ENCODE peak calls at places on chromosomes 16 and 17, in ten cellular contexts. X, U, L, D, R, Z, W, O, I and J are unnamed samples.

GRCh38 chr17:52537368-52537767 is 378.9 kb upstream of the CA10 start:
- DNase-seq in U (no peak), Z (no peak), L (no peak), I (no peak), O (no peak), X (no peak), D (no peak), W (no peak), R (no peak), J (no peak)

GRCh38 chr16:89883346-89884040 is 10.1 kb downstream of the TCF25 start:
- DNase-seq in U (no peak), X (no peak), D (no peak), Z (no peak), I (no peak), W (no peak), L (no peak), R (no peak), O (no peak), J (no peak)

GRCh38 chr17:29826045-29826692 is 103.9 kb downstream of the SSH2 start:
- DNase-seq in O (no peak), R (no peak), Z (no peak), X (no peak), U (no peak), D (no peak), L (no peak), I (no peak), W (no peak), J (no peak)

GRCh38 chr17:16945513-16946201 is 26.3 kb downstream of the TNFRSF13B start:
- DNase-seq in R (no peak), U (no peak), O (no peak), I (no peak), W (no peak), Z (peak), X (peak), D (no peak), L (peak), J (no peak)

GRCh38 chr17:59331929-59332889 is 754 bp downstream of the YPEL2 start:
- DNase-seq in W (peak), I (no peak), U (no peak), Z (peak), R (no peak), O (no peak), D (peak), L (peak), X (peak), J (no peak)

GRCh38 chr16:13150181-13150885 is 248.9 kb downstream of the SHISA9 start:
- DNase-seq in U (no peak), I (no peak), W (no peak), Z (no peak), D (no peak), R (no peak), O (peak), L (no peak), X (no peak), J (no peak)

GRCh38 chr17:19578545-19578944 is 44.9 kb downstream of the SLC47A1 start:
- DNase-seq in I (no peak), R (no peak), U (peak), L (no peak), X (no peak), W (no peak), Z (no peak), D (no peak), O (peak), J (peak)

GRCh38 chr16:13110124-13110796 is 208.9 kb downstream of the SHISA9 start:
- DNase-seq in W (no peak), L (peak), O (peak), X (peak), R (no peak), U (peak), I (peak), Z (peak), D (no peak), J (peak)

GRCh38 chr16:56783332-56783731 is 53.4 kb downstream of the NUP93 start:
- DNase-seq in O (no peak), D (no peak), L (no peak), X (no peak), R (no peak), U (no peak), I (no peak), Z (no peak), W (no peak), J (no peak)

GRCh38 chr16:19294156-19294649 is 8.7 kb downstream of the CLEC19A start:
- DNase-seq in Z (no peak), X (peak), U (no peak), L (peak), W (peak), I (no peak), O (no peak), R (no peak), D (peak), J (no peak)

GRCh38 chr16:72905581-72905980 is 142.3 kb downstream of the ZFHX3 start:
- DNase-seq in D (no peak), W (no peak), R (peak), Z (no peak), U (peak), I (peak), O (peak), X (no peak), L (no peak), J (no peak)

GRCh38 chr17:13864551-13864950 is 204.8 kb upstream of the COX10 start:
- DNase-seq in I (no peak), O (no peak), D (no peak), X (no peak), Z (no peak), W (no peak), R (peak), U (peak), L (no peak), J (no peak)

GRCh38 chr16:63553980-63554379 is 1517.7 kb upstream of the CDH8 start:
- DNase-seq in W (no peak), D (no peak), L (no peak), O (no peak), Z (no peak), R (no peak), X (no peak), U (no peak), I (no peak), J (no peak)

GRCh38 chr16:81918927-81919326 is 92.3 kb downstream of the SDR42E1 start:
- DNase-seq in R (no peak), D (no peak), L (no peak), X (no peak), U (no peak), W (no peak), Z (no peak), I (no peak), O (no peak), J (no peak)

GRCh38 chr16:87056083-87056482 is 261.1 kb downstream of the C16orf95 start:
- DNase-seq in O (peak), X (peak), W (no peak), R (peak), U (peak), Z (no peak), I (no peak), L (peak), D (no peak), J (no peak)

GRCh38 chr17:49191407-49191916 is 18.9 kb downstream of the GNGT2 start:
- DNase-seq in Z (no peak), X (no peak), O (no peak), I (no peak), D (no peak), U (no peak), W (no peak), R (no peak), L (no peak), J (no peak)

GRCh38 chr16:78524066-78524595 is 424.7 kb downstream of the WWOX start:
- DNase-seq in W (no peak), D (no peak), R (no peak), O (peak), U (no peak), I (no peak), X (no peak), Z (no peak), L (no peak), J (no peak)

GRCh38 chr17:51346218-51346982 is 86.1 kb downstream of the UTP18 start:
- DNase-seq in I (no peak), Z (no peak), W (no peak), D (no peak), X (no peak), L (peak), U (no peak), R (no peak), O (no peak), J (no peak)

GRCh38 chr17:58648236-58648635 is 43.6 kb downstream of the TEX14 start:
- DNase-seq in D (no peak), X (no peak), L (no peak), Z (no peak), U (no peak), O (peak), W (no peak), I (no peak), R (no peak), J (no peak)

GRCh38 chr17:4436846-4437245 is 3.1 kb downstream of the SPNS3 start:
- DNase-seq in R (no peak), D (no peak), O (no peak), Z (no peak), U (no peak), X (no peak), L (no peak), I (no peak), W (no peak), J (no peak)

GRCh38 chr17:34654276-34654675 is 74.9 kb downstream of the TMEM132E start:
- DNase-seq in W (no peak), D (no peak), O (no peak), X (no peak), Z (no peak), I (no peak), L (no peak), R (no peak), U (no peak), J (no peak)

DNA sequence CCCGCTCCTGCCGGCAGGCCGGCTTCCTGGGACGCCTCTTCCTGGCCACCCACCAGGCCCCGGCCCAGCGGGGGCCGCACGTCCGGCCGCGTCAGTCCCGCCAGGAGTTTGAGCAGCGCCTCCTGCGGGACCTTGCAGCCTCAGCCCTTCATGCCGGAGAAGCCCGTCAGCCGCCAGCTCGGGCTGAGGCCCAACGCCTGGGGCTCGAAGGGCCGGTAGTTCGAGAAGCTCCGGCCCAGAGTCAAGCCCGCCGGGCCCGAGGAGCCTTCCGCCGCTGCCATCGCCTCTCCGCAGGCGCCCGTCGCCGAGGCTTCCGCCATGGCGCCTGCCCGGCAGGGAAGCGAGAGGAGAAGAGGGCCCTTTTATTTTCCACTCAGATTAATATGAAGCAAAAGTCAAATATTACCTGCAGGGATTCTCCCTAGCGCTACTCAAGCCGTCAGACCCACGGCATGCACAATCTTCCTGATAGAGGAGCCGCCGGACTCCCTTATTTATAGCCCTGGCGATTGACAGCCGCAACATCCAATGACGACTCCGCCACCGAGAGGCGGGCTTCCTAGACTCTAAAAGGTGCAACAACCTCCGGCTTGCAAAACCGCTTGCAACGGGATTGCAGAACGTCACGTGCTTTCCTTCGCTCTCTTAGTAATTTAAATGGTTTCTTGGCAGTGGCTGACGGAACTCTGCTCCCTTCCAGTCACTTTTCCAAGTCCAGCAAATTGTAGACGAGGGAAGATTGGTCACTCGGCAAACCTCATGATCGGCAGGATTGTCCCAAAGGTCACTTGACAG is at the start of gene SEPHS2:
- DNase-seq in X (peak), W (peak), Z (peak), I (peak), O (peak), R (peak), L (peak), U (peak), D (peak), J (peak)
- TF ChIP-seq CTCF in X (peak), W (peak), Z (no peak), I (peak), O (peak), R (peak), L (no peak), U (peak), D (peak), J (peak)

DNA sequence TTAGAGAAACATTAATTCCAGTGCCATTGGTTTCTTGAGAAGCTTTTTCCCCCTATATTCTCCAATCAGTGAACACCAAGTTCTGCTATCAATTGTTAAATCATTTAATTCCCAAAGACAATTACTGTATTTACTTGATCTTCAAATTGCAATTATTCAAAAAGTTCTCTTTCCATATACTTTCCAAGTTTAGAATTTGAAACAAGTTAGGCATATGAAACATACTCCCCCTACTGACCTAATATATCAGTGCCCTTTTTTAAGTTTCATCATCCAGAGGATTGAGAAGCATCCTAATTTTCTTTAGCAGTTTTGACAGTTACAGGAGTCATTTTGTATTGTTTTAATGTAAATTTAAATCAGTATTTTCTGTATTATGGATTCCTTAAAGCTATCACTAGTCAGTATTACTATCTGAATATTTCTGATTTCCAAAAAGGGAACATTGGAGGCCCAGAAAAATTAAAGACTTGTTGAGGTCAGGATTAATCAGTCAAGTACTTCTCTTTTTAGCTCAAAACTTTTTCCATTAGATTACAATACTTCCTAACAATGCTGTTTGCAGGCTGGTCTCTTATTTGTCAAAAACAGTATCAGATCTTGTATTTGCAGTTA is 16.3 kb downstream of the MEIOC start:
- DNase-seq in W (no peak), O (peak), L (no peak), I (no peak), X (no peak), R (peak), Z (no peak), U (peak), D (no peak), J (no peak)
- TF ChIP-seq CTCF in W (peak), O (peak), L (no peak), I (peak), X (no peak), R (peak), Z (peak), U (peak), D (peak), J (peak)

GRCh38 chr16:88634994-88635670 is 3.2 kb upstream of the IL17C start:
- DNase-seq in O (no peak), D (no peak), I (no peak), R (peak), U (peak), X (no peak), L (peak), W (no peak), Z (no peak), J (no peak)

GRCh38 chr16:88638323-88639230 is at the start of gene IL17C:
- DNase-seq in U (no peak), I (no peak), L (no peak), R (no peak), W (no peak), Z (peak), D (no peak), O (peak), X (no peak), J (no peak)

GRCh38 chr16:88637797-88638196 is 575 bp upstream of the IL17C start:
- DNase-seq in W (no peak), R (no peak), I (no peak), U (no peak), O (no peak), L (no peak), X (no peak), D (no peak), Z (no peak), J (no peak)

GRCh38 chr16:88635671-88636070 is 2.7 kb upstream of the IL17C start:
- DNase-seq in I (no peak), U (no peak), X (no peak), R (no peak), L (no peak), D (no peak), O (no peak), Z (no peak), W (no peak), J (no peak)

GRCh38 chr16:88636488-88637265 is 1.7 kb upstream of the IL17C start:
- DNase-seq in W (no peak), I (no peak), U (no peak), R (peak), Z (no peak), O (no peak), L (no peak), D (no peak), X (no peak), J (no peak)
- TF ChIP-seq CTCF in W (no peak), I (no peak), U (no peak), R (no peak), Z (no peak), O (no peak), L (no peak), D (no peak), X (no peak), J (no peak)

GRCh38 chr17:2198917-2199316 is 104.7 kb downstream of the SMG6 start:
- DNase-seq in W (no peak), X (no peak), Z (no peak), I (no peak), R (peak), D (no peak), O (no peak), L (peak), U (peak), J (no peak)
- TF ChIP-seq CTCF in W (no peak), X (no peak), Z (no peak), I (no peak), R (no peak), D (no peak), O (no peak), L (no peak), U (no peak), J (no peak)

GRCh38 chr17:80731255-80731840 is 186.7 kb downstream of the RPTOR start:
- DNase-seq in R (no peak), Z (no peak), U (no peak), X (no peak), L (no peak), D (no peak), W (no peak), I (no peak), O (no peak), J (no peak)
- TF ChIP-seq CTCF in R (no peak), Z (no peak), U (no peak), X (no peak), L (no peak), D (no peak), W (no peak), I (no peak), O (no peak), J (no peak)